ENCODE peak calls at places on chromosomes 12 and 14, in seven cellular contexts. Y, L, T, B, M, E and I are unnamed samples.

GRCh38 chr12:84891106-84891838 is 21.3 kb downstream of the SLC6A15 start:
- DNase-seq in Y (no peak), L (no peak), T (no peak), B (no peak), M (no peak), E (no peak), I (no peak)

GRCh38 chr14:97486601-97487120 is 689.5 kb downstream of the VRK1 start:
- DNase-seq in Y (no peak), L (no peak), T (no peak), B (no peak), M (no peak), E (no peak), I (no peak)

GRCh38 chr12:121144416-121144914 is 11.8 kb downstream of the P2RX7 start:
- DNase-seq in Y (no peak), L (no peak), T (no peak), B (peak), M (no peak), E (no peak), I (peak)

GRCh38 chr12:15691372-15691771 is 97.8 kb downstream of the EPS8 start:
- DNase-seq in Y (no peak), L (no peak), T (no peak), B (no peak), M (no peak), E (no peak), I (no peak)

GRCh38 chr14:104703269-104703668 is 13.9 kb downstream of the INF2 start:
- DNase-seq in Y (no peak), L (no peak), T (no peak), B (no peak), M (no peak), E (no peak), I (no peak)

GRCh38 chr12:48025281-48025680 is 21.0 kb upstream of the COL2A1 start:
- DNase-seq in Y (no peak), L (no peak), T (no peak), B (no peak), M (no peak), E (no peak), I (no peak)

GRCh38 chr14:78725086-78725485 is 554.9 kb downstream of the NRXN3 start:
- DNase-seq in Y (no peak), L (no peak), T (no peak), B (no peak), M (no peak), E (no peak), I (no peak)

GRCh38 chr12:115638753-115639666 is 638.5 kb downstream of the MED13L start:
- DNase-seq in Y (no peak), L (no peak), T (no peak), B (no peak), M (no peak), E (no peak), I (no peak)

GRCh38 chr12:43903686-43904085 is 67.8 kb downstream of the TMEM117 start:
- DNase-seq in Y (no peak), L (no peak), T (no peak), B (no peak), M (no peak), E (no peak), I (no peak)

GRCh38 chr12:27828196-27828595 is 48.2 kb upstream of the MANSC4 start:
- DNase-seq in Y (no peak), L (no peak), T (no peak), B (peak), M (no peak), E (no peak), I (peak)

GRCh38 chr14:81166126-81166525 is 54.6 kb downstream of the GTF2A1 start:
- DNase-seq in Y (no peak), L (no peak), T (no peak), B (no peak), M (no peak), E (no peak), I (no peak)

GRCh38 chr14:23605931-23606585 is 27.5 kb upstream of the JPH4 start:
- DNase-seq in Y (no peak), L (no peak), T (no peak), B (no peak), M (no peak), E (peak), I (peak)